ENCODE peak calls at places on chromosomes 12 and 14, in four cellular contexts. Q is suprapubic skin, R is AG09309, P is MG63. M is an unnamed sample.

GRCh38 chr12:56257491-56258067 is 605 bp downstream of the ANKRD52 start:
- DNase-seq in Q (no peak), R (no peak), P (peak), M (no peak)

GRCh38 chr14:99660006-99660566 is 15.2 kb downstream of the HHIPL1 start:
- DNase-seq in Q (no peak), R (no peak), P (no peak), M (no peak)

GRCh38 chr12:92759634-92760268 is 57.0 kb downstream of the PLEKHG7 start:
- DNase-seq in Q (no peak), R (peak), P (peak), M (no peak)

GRCh38 chr14:31787377-31787776 is 226.2 kb downstream of the NUBPL start:
- DNase-seq in Q (no peak), R (no peak), P (no peak), M (no peak)

GRCh38 chr14:44962573-44963528 is 861 bp downstream of the TOGARAM1 start:
- DNase-seq in Q (peak), R (no peak), P (peak), M (peak)

GRCh38 chr12:49092086-49092815 is 2.4 kb downstream of the DHH start:
- DNase-seq in Q (no peak), R (no peak), P (no peak), M (peak)

GRCh38 chr14:51182166-51182565 is 57.9 kb upstream of the TMX1 start:
- DNase-seq in Q (no peak), R (no peak), P (peak), M (no peak)

GRCh38 chr12:106416273-106416672 is 58.7 kb downstream of the POLR3B start:
- DNase-seq in Q (no peak), R (no peak), P (no peak), M (no peak)

GRCh38 chr12:108605690-108606406 is 8.0 kb upstream of the TMEM119 start:
- DNase-seq in Q (no peak), R (no peak), P (no peak), M (no peak)

GRCh38 chr14:91349481-91350074 is 68.0 kb downstream of the CCDC88C start:
- DNase-seq in Q (no peak), R (no peak), P (no peak), M (no peak)
- H3K4me3 ChIP-seq in Q (no peak), R (no peak), P (no peak), M (no peak)

GRCh38 chr12:24496755-24497154 is 452.1 kb downstream of the BCAT1 start:
- DNase-seq in Q (no peak), R (no peak), P (peak), M (no peak)
- H3K4me3 ChIP-seq in Q (no peak), R (no peak), P (no peak), M (no peak)

DNA sequence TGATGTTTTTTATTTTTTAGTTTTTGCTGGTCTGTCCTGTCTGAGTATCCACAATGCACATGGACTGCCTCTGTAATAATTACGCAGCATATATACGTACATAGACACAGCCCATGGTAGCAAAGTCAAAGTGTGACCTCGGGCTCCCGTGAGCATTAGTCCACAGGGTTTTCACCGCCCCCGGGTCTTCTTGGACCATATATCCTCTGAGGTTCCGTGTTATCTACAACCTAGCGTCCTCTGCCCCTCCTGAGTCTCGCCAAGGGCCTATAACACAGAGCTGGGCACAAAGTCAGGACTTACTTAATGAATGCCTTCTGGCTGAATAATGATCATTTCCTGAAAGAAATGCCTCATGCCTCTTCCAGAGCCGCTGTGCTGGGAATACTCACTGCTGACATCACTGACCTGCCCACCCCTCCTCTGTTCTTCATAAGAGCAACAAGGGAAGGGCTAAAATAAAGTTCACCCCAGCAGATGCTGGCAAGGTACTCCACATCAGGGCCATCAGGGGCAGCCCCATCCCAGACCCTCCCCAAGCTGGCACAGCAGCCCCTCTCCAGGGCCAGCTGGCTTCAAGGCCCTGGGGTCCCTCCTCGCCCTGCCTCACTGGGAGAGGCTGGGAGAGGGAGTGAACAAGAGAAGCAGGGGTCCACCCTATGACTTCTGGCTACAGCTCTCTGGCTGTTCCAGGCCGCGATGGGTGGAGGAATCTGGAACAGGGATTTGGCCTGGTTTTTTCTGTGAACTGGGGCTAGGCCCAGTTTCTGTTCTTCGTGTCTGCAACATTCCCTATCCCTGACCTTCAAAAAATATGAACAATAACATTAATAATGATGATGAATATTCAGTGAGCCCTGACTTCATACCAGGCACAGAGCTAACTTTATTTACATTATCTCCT is 7.9 kb downstream of the HDAC7 start:
- DNase-seq in Q (no peak), R (peak), P (peak), M (no peak)
- H3K4me3 ChIP-seq in Q (peak), R (no peak), P (no peak), M (no peak)

DNA sequence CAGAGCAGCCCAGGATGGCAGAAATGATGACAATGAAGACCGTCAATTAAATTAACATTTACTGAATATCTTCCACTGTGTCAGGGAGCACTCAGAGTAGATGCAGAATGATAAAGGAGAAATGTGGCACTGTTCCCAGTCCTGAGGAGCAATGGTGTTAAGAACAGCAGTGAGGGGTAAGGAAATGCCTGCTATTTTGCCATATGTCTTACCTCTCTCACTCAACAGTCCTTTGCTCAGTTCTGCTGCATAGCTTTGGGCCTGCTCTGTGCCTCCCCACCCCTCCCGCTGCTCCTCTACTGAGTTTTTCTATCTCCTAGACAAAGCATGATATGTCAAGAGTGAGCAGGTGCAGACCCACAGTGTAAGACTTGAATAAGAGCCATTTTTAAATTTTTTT is 318.8 kb downstream of the NAV3 start:
- DNase-seq in Q (no peak), R (no peak), P (no peak), M (no peak)
- H3K4me3 ChIP-seq in Q (no peak), R (no peak), P (no peak), M (no peak)

DNA sequence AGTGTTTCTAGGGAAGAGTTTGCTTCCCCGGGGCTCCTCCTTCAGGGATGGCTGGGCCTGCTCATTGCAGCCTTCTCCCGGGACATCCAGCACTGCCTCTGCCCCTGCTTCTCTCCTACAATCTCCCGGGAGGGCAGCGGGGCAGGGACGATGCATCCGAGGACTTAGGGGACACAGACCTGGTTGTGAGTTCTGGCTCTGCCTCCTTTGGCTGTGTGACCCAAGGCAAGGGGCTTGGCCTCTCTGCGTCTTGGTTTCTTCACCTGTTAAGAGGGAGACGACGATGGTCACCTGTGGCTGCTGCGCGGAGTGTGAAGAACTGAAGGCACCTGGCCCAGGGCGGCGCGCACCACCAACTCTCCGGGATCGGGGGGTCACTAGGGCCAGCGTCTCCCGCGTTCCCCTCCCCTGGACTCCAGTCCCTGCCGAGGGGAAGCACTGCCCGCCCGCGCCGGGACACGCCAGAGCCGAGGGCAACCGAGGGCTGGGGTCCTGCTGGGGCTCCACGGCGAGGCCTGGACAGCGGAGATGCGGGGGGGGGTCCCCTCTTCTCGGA is 391 bp downstream of the HVCN1 start:
- DNase-seq in Q (no peak), R (no peak), P (no peak), M (no peak)
- H3K4me3 ChIP-seq in Q (peak), R (peak), P (peak), M (peak)

DNA sequence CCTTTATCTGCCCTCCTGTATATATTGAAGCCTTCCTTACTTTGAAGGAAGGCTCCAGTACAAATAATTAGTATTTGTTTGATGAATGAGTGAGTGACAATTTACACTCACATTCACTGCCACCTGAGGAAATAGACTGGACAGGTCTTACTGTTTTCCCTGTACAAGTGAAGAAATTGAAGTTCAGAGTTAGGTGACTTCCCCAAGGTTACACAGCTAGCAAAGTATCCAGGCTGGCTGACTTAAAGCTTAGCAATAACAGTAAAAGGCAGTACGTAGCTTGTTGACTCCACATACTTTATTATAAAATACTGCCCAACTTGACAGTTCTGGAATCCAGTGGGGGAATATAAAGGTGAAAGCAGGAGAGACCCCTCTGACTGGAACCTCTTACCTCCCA is 2.6 kb upstream of the KRT18 start:
- DNase-seq in Q (no peak), R (no peak), P (no peak), M (no peak)
- H3K4me3 ChIP-seq in Q (no peak), R (no peak), P (no peak), M (peak)

M was measured in right lobe of liver.